ENCODE peak calls at places on chromosomes 4 and X, in eight cellular contexts. One of them, this sample, is unnamed.

GRCh38 chrX:100659431-100660137 is 15.6 kb downstream of the SRPX2 start:
- DNase-seq in stimulated activated CD4-positive, alpha-beta T cell treated with anti-CD3 and anti-CD28 coated beads, Interleukin-15, amount 100 ng/mL, for 1 hour: no peak
- DNase-seq in hepatocyte: no peak
- DNase-seq in stimulated activated CD8-positive, alpha-beta memory T cell treated with anti-CD3 and anti-CD28 coated beads, Interleukin-4, amount 100 ng/mL, for 4 hours: no peak
- DNase-seq in AG09309: no peak
- DNase-seq in AG10803: peak
- DNase-seq in fibroblast of mammary gland: no peak
- DNase-seq in T1000: no peak
- DNase-seq in this sample: no peak

GRCh38 chr4:123786955-123787354 is 390.4 kb downstream of the SPRY1 start:
- DNase-seq in stimulated activated CD4-positive, alpha-beta T cell treated with anti-CD3 and anti-CD28 coated beads, Interleukin-15, amount 100 ng/mL, for 1 hour: no peak
- DNase-seq in hepatocyte: peak
- DNase-seq in stimulated activated CD8-positive, alpha-beta memory T cell treated with anti-CD3 and anti-CD28 coated beads, Interleukin-4, amount 100 ng/mL, for 4 hours: no peak
- DNase-seq in AG09309: no peak
- DNase-seq in AG10803: peak
- DNase-seq in fibroblast of mammary gland: peak
- DNase-seq in T1000: no peak
- DNase-seq in this sample: no peak

GRCh38 chr4:89158884-89159503 is 47.7 kb downstream of the TIGD2 start:
- DNase-seq in stimulated activated CD4-positive, alpha-beta T cell treated with anti-CD3 and anti-CD28 coated beads, Interleukin-15, amount 100 ng/mL, for 1 hour: no peak
- DNase-seq in hepatocyte: peak
- DNase-seq in stimulated activated CD8-positive, alpha-beta memory T cell treated with anti-CD3 and anti-CD28 coated beads, Interleukin-4, amount 100 ng/mL, for 4 hours: no peak
- DNase-seq in AG09309: no peak
- DNase-seq in AG10803: peak
- DNase-seq in fibroblast of mammary gland: peak
- DNase-seq in T1000: no peak
- DNase-seq in this sample: no peak

GRCh38 chr4:99179626-99180025 is 35.5 kb upstream of the ADH4 start:
- DNase-seq in stimulated activated CD4-positive, alpha-beta T cell treated with anti-CD3 and anti-CD28 coated beads, Interleukin-15, amount 100 ng/mL, for 1 hour: no peak
- DNase-seq in hepatocyte: no peak
- DNase-seq in stimulated activated CD8-positive, alpha-beta memory T cell treated with anti-CD3 and anti-CD28 coated beads, Interleukin-4, amount 100 ng/mL, for 4 hours: no peak
- DNase-seq in AG09309: no peak
- DNase-seq in AG10803: no peak
- DNase-seq in fibroblast of mammary gland: no peak
- DNase-seq in T1000: no peak
- DNase-seq in this sample: no peak

GRCh38 chrX:71144651-71145050 is at the start of gene NLGN3:
- DNase-seq in stimulated activated CD4-positive, alpha-beta T cell treated with anti-CD3 and anti-CD28 coated beads, Interleukin-15, amount 100 ng/mL, for 1 hour: no peak
- DNase-seq in hepatocyte: no peak
- DNase-seq in stimulated activated CD8-positive, alpha-beta memory T cell treated with anti-CD3 and anti-CD28 coated beads, Interleukin-4, amount 100 ng/mL, for 4 hours: no peak
- DNase-seq in AG09309: no peak
- DNase-seq in AG10803: no peak
- DNase-seq in fibroblast of mammary gland: no peak
- DNase-seq in T1000: no peak
- DNase-seq in this sample: no peak

GRCh38 chr4:12729384-12729783 is 754.8 kb downstream of the RAB28 start:
- DNase-seq in stimulated activated CD4-positive, alpha-beta T cell treated with anti-CD3 and anti-CD28 coated beads, Interleukin-15, amount 100 ng/mL, for 1 hour: no peak
- DNase-seq in hepatocyte: peak
- DNase-seq in stimulated activated CD8-positive, alpha-beta memory T cell treated with anti-CD3 and anti-CD28 coated beads, Interleukin-4, amount 100 ng/mL, for 4 hours: no peak
- DNase-seq in AG09309: no peak
- DNase-seq in AG10803: peak
- DNase-seq in fibroblast of mammary gland: peak
- DNase-seq in T1000: no peak
- DNase-seq in this sample: no peak

GRCh38 chrX:110989447-110989846 is 106.5 kb upstream of the PAK3 start:
- DNase-seq in stimulated activated CD4-positive, alpha-beta T cell treated with anti-CD3 and anti-CD28 coated beads, Interleukin-15, amount 100 ng/mL, for 1 hour: no peak
- DNase-seq in hepatocyte: no peak
- DNase-seq in stimulated activated CD8-positive, alpha-beta memory T cell treated with anti-CD3 and anti-CD28 coated beads, Interleukin-4, amount 100 ng/mL, for 4 hours: no peak
- DNase-seq in AG09309: no peak
- DNase-seq in AG10803: no peak
- DNase-seq in fibroblast of mammary gland: no peak
- DNase-seq in T1000: no peak
- DNase-seq in this sample: no peak

GRCh38 chr4:79197275-79198009 is 128.4 kb downstream of the NAA11 start:
- DNase-seq in stimulated activated CD4-positive, alpha-beta T cell treated with anti-CD3 and anti-CD28 coated beads, Interleukin-15, amount 100 ng/mL, for 1 hour: no peak
- DNase-seq in hepatocyte: no peak
- DNase-seq in stimulated activated CD8-positive, alpha-beta memory T cell treated with anti-CD3 and anti-CD28 coated beads, Interleukin-4, amount 100 ng/mL, for 4 hours: no peak
- DNase-seq in AG09309: no peak
- DNase-seq in AG10803: no peak
- DNase-seq in fibroblast of mammary gland: no peak
- DNase-seq in T1000: no peak
- DNase-seq in this sample: no peak

GRCh38 chr4:158856852-158857251 is 88.0 kb downstream of the FNIP2 start:
- DNase-seq in stimulated activated CD4-positive, alpha-beta T cell treated with anti-CD3 and anti-CD28 coated beads, Interleukin-15, amount 100 ng/mL, for 1 hour: no peak
- DNase-seq in hepatocyte: peak
- DNase-seq in stimulated activated CD8-positive, alpha-beta memory T cell treated with anti-CD3 and anti-CD28 coated beads, Interleukin-4, amount 100 ng/mL, for 4 hours: no peak
- DNase-seq in AG09309: peak
- DNase-seq in AG10803: peak
- DNase-seq in fibroblast of mammary gland: peak
- DNase-seq in T1000: no peak
- DNase-seq in this sample: no peak